ENCODE peak calls at places on chromosomes 2 and 18, in six cellular contexts. K is HCT116, R is PC-3, N is hepatocyte, F is GM23338, P is MM.1S. B is an unnamed sample. For H3K4me1, the result is how much of the 10 kb centered on the place peaks cover.

GRCh38 chr18:8744038-8744437 is 38.7 kb downstream of the MTCL1 start:
- DNase-seq in R (no peak), N (no peak), P (no peak), F (no peak), K (no peak), B (no peak)

GRCh38 chr2:39107156-39107555 is 13.7 kb downstream of the SOS1 start:
- DNase-seq in F (peak), R (no peak), N (peak), K (no peak), P (no peak), B (no peak)

GRCh38 chr18:11146238-11146946 is 3.0 kb downstream of the PIEZO2 start:
- DNase-seq in K (no peak), F (peak), N (no peak), P (no peak), R (no peak), B (no peak)

GRCh38 chr2:70202236-70202806 is 11.5 kb upstream of the C2orf42 start:
- DNase-seq in F (no peak), N (no peak), P (no peak), R (peak), K (no peak), B (no peak)

GRCh38 chr2:232325324-232326273 is 53.0 kb upstream of the ALPP start:
- DNase-seq in F (peak), P (no peak), N (peak), R (peak), K (no peak), B (peak)

GRCh38 chr2:73920577-73921545 is 5.8 kb upstream of the DGUOK start:
- DNase-seq in P (no peak), R (no peak), F (peak), K (peak), N (peak), B (peak)

GRCh38 chr18:47265197-47265596 is 13.7 kb upstream of the SKOR2 start:
- DNase-seq in F (no peak), K (no peak), P (no peak), N (no peak), R (peak), B (peak)

GRCh38 chr2:181106229-181106628 is 125.8 kb downstream of the UBE2E3 start:
- DNase-seq in P (no peak), F (no peak), N (no peak), K (no peak), R (no peak), B (peak)

GRCh38 chr18:35117951-35118411 is 76.8 kb downstream of the MAPRE2 start:
- DNase-seq in K (no peak), N (no peak), R (no peak), P (no peak), F (no peak), B (peak)

GRCh38 chr2:101185085-101185484 is 33.9 kb upstream of the TBC1D8 start:
- DNase-seq in P (no peak), K (no peak), N (no peak), R (no peak), F (no peak), B (no peak)

GRCh38 chr2:152421521-152422367 is 86.8 kb downstream of the FMNL2 start:
- DNase-seq in N (peak), K (peak), F (no peak), P (no peak), R (peak), B (peak)

GRCh38 chr2:15584767-15585469 is 6.8 kb upstream of the DDX1 start:
- DNase-seq in R (peak), P (no peak), F (no peak), K (no peak), N (no peak), B (peak)

GRCh38 chr2:138874251-138874650 is 94.1 kb upstream of the NXPH2 start:
- DNase-seq in N (no peak), K (no peak), P (no peak), F (no peak), R (no peak), B (no peak)

GRCh38 chr2:37282746-37283145 is 41.9 kb downstream of the PRKD3 start:
- DNase-seq in K (no peak), P (no peak), F (no peak), N (no peak), R (no peak), B (peak)

GRCh38 chr18:12308386-12309100 is 502 bp downstream of the TUBB6 start:
- DNase-seq in N (peak), K (no peak), R (peak), F (peak), P (no peak), B (peak)

GRCh38 chr2:62654423-62654791 is 51.1 kb upstream of the EHBP1 start:
- DNase-seq in N (no peak), P (no peak), R (peak), K (no peak), F (no peak), B (peak)

GRCh38 chr2:72037322-72037721 is 110.3 kb downstream of the CYP26B1 start:
- DNase-seq in N (no peak), K (no peak), P (no peak), F (no peak), R (no peak), B (no peak)

GRCh38 chr2:201950606-201951005 is 83.0 kb upstream of the FZD7 start:
- DNase-seq in F (no peak), N (no peak), R (peak), P (no peak), K (no peak), B (peak)

GRCh38 chr2:126317797-126318431 is 338.0 kb upstream of the GYPC start:
- DNase-seq in N (no peak), R (no peak), P (no peak), K (no peak), F (no peak), B (no peak)

GRCh38 chr2:172283476-172283875 is 143.9 kb upstream of the ITGA6 start:
- DNase-seq in R (no peak), F (no peak), N (no peak), P (no peak), K (no peak), B (peak)

GRCh38 chr2:7725132-7725849 is 808.1 kb downstream of the RNF144A start:
- DNase-seq in R (peak), P (no peak), F (no peak), K (no peak), N (no peak), B (peak)
- TF ChIP-seq EZH2phosphoT487 in R (no peak), P (no peak), F (no peak), K (no peak), N (no peak), B (no peak)

GRCh38 chr2:109332880-109333279 is 203.9 kb downstream of the SH3RF3 start:
- DNase-seq in F (no peak), N (no peak), R (no peak), P (no peak), K (no peak), B (no peak)
- H3K4me2 ChIP-seq in F (no peak), N (no peak), R (peak), P (peak), K (peak), B (peak)

GRCh38 chr2:175430236-175430635 is 248.7 kb upstream of the ATP5MC3 start:
- DNase-seq in F (no peak), K (no peak), N (no peak), R (no peak), P (no peak), B (no peak)
- H3K4me1 ChIP-seq in F (under half), K (under half), N (under half), R (under half), P (under half), B (under half)

GRCh38 chr2:220512419-220512818 is 885.0 kb downstream of the SLC4A3 start:
- DNase-seq in N (no peak), K (no peak), R (peak), P (no peak), F (no peak), B (peak)

GRCh38 chr2:220506466-220506865 is 879.0 kb downstream of the SLC4A3 start:
- DNase-seq in N (no peak), R (no peak), F (no peak), K (no peak), P (no peak), B (no peak)

GRCh38 chr2:220509921-220510320 is 882.5 kb downstream of the SLC4A3 start:
- DNase-seq in K (no peak), R (peak), F (no peak), P (no peak), N (no peak), B (no peak)

GRCh38 chr2:220513573-220514288 is 886.3 kb downstream of the SLC4A3 start:
- DNase-seq in K (no peak), N (no peak), R (peak), P (no peak), F (no peak), B (peak)

DNA sequence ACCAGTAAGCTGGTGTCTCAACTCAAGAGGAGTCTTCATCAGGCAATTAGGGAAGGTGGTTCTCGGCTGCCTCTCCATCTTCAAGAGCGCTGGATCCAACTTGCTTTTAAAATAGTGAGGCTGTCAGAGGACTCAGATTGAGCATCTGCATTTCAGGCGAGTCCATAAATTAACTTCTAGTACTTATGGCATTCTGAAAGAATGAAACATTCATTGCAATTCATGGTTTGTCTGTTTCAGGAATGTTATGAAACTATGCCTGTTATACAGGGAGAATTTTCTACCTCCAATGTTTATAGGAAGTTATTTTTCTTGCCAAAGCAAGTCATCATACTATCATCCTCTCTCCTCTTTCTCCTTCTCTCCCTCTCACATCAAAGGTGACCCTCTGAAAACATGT is 883.2 kb downstream of the SLC4A3 start:
- DNase-seq in P (no peak), F (no peak), N (no peak), R (peak), K (no peak), B (peak)
- TF ChIP-seq EZH2phosphoT487 in P (no peak), F (no peak), N (no peak), R (no peak), K (no peak), B (no peak)

DNA sequence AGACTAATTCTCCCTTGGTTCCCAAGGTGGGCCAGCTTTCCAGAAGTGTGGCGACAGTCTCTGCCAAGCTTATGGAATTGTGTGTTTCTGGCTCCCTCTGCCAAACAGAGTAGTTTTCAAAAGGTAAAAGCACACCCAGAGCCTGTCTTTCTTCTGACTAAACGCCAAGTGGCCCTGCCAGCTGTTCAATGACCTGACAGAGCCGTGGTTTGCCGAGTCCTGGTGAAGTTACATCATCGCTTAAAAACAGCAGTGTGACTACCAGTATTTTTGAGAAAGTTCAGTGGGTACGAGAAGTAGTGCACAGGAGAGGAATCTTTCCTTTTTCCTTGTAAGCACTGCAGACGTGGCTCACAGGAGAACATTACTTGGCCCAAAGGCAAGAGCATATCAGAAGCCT is 1.9 kb downstream of the PER2 start:
- DNase-seq in F (no peak), N (peak), P (no peak), R (peak), K (no peak), B (peak)
- H3K4me2 ChIP-seq in F (no peak), N (peak), P (no peak), R (peak), K (peak), B (peak)